ENCODE peak calls at places on chromosome X, in eight cellular contexts. N is tibial nerve, Y is lower lobe of right lung, Q is stomach, R is neuronal stem cell, Z is mammary epithelial cell, C is body of pancreas, W is HCT116. A is an unnamed sample.
A peak's percentile ranks its signal among the peaks of the same experiment; 100 is the strongest.

GRCh38 chrX:69016220-69016941 is 148.9 kb downstream of the PJA1 start:
- DNase-seq in N (no peak), Y (no peak), Q (no peak), R (no peak), Z (no peak), C (no peak), W (no peak), A (no peak)

GRCh38 chrX:9829308-9830267 is 43.4 kb downstream of the SHROOM2 start:
- DNase-seq in N (no peak), Y (no peak), Q (no peak), R (no peak), Z (peak; percentile 92), C (no peak), W (peak; percentile 65), A (no peak)

GRCh38 chrX:74492720-74493201 is 71.5 kb downstream of the SLC16A2 start:
- DNase-seq in N (no peak), Y (no peak), Q (no peak), R (peak; percentile 29), Z (no peak), C (no peak), W (no peak), A (no peak)

GRCh38 chrX:107766470-107767140 is 9.0 kb downstream of the TSC22D3 start:
- DNase-seq in N (peak; percentile 42), Y (no peak), Q (no peak), R (no peak), Z (peak; percentile 42), C (peak; percentile 26), W (no peak), A (no peak)

GRCh38 chrX:124275167-124275894 is 57.1 kb upstream of the TEX13D start:
- DNase-seq in N (no peak), Y (no peak), Q (no peak), R (no peak), Z (no peak), C (no peak), W (no peak), A (no peak)

GRCh38 chrX:107750263-107750662 is 25.3 kb downstream of the TSC22D3 start:
- DNase-seq in N (no peak), Y (no peak), Q (no peak), R (no peak), Z (no peak), C (no peak), W (no peak), A (no peak)

GRCh38 chrX:10685923-10686595 is 65.7 kb upstream of the MID1 start:
- DNase-seq in N (no peak), Y (no peak), Q (no peak), R (no peak), Z (peak; percentile 41), C (no peak), W (no peak), A (no peak)

GRCh38 chrX:27354021-27354420 is 109.1 kb downstream of the PPP4R3C start:
- DNase-seq in N (no peak), Y (no peak), Q (no peak), R (no peak), Z (no peak), C (no peak), W (no peak), A (no peak)

GRCh38 chrX:85836868-85837267 is 210.5 kb downstream of the CHM start:
- DNase-seq in N (no peak), Y (no peak), Q (no peak), R (no peak), Z (peak; percentile 4), C (no peak), W (no peak), A (no peak)

GRCh38 chrX:40087574-40088298 is 10.0 kb downstream of the BCOR start:
- DNase-seq in N (no peak), Y (no peak), Q (no peak), R (no peak), Z (no peak), C (no peak), W (no peak), A (no peak)

GRCh38 chrX:107449490-107450175 is at the start of gene FRMPD3:
- DNase-seq in N (no peak), Y (no peak), Q (no peak), R (peak; percentile 4), Z (no peak), C (no peak), W (no peak), A (no peak)

GRCh38 chrX:23822397-23822796 is 39.4 kb downstream of the SAT1 start:
- DNase-seq in N (no peak), Y (no peak), Q (no peak), R (no peak), Z (no peak), C (peak; percentile 30), W (no peak), A (no peak)

GRCh38 chrX:50920132-50920531 is 9.6 kb downstream of the BMP15 start:
- DNase-seq in N (no peak), Y (no peak), Q (no peak), R (peak; percentile 0), Z (peak; percentile 23), C (no peak), W (no peak), A (no peak)

GRCh38 chrX:30219372-30219771 is 4.0 kb downstream of the MAGEB2 start:
- DNase-seq in N (no peak), Y (no peak), Q (no peak), R (no peak), Z (no peak), C (no peak), W (no peak), A (no peak)

GRCh38 chrX:101260435-101260834 is 30.7 kb downstream of the TAF7L start:
- DNase-seq in N (no peak), Y (no peak), Q (no peak), R (no peak), Z (no peak), C (no peak), W (no peak), A (no peak)

GRCh38 chrX:51931761-51932160 is 38.3 kb downstream of the MAGED1 start:
- DNase-seq in N (peak; percentile 16), Y (no peak), Q (no peak), R (no peak), Z (no peak), C (no peak), W (no peak), A (no peak)

GRCh38 chrX:136193771-136194170 is 46.4 kb downstream of the FHL1 start:
- DNase-seq in N (no peak), Y (no peak), Q (no peak), R (no peak), Z (no peak), C (no peak), W (no peak), A (no peak)

GRCh38 chrX:136192839-136193414 is 45.6 kb downstream of the FHL1 start:
- DNase-seq in N (no peak), Y (no peak), Q (no peak), R (no peak), Z (no peak), C (no peak), W (no peak), A (no peak)

GRCh38 chrX:136196691-136197155 is 49.4 kb downstream of the FHL1 start:
- DNase-seq in N (no peak), Y (no peak), Q (no peak), R (no peak), Z (no peak), C (no peak), W (no peak), A (no peak)

GRCh38 chrX:136194546-136194945 is 47.2 kb downstream of the FHL1 start:
- DNase-seq in N (no peak), Y (no peak), Q (no peak), R (no peak), Z (no peak), C (no peak), W (no peak), A (no peak)

GRCh38 chrX:136195247-136195646 is 47.9 kb downstream of the FHL1 start:
- DNase-seq in N (no peak), Y (no peak), Q (no peak), R (no peak), Z (no peak), C (no peak), W (no peak), A (no peak)
- H3K27ac ChIP-seq in N (no peak overlapping the region), Y (no peak overlapping the region), Q (peak overlapping the region; percentile 74), R (no peak overlapping the region), Z (no peak overlapping the region), C (no peak overlapping the region), W (no peak overlapping the region), A (no peak overlapping the region)

GRCh38 chrX:153875391-153876111 is 10.4 kb downstream of the L1CAM start:
- DNase-seq in N (peak; percentile 29), Y (peak; percentile 53), Q (peak; percentile 60), R (peak; percentile 69), Z (no peak), C (peak; percentile 53), W (no peak), A (no peak)
- H3K4me3 ChIP-seq in N (no peak overlapping the region), Y (no peak overlapping the region), Q (no peak overlapping the region), R (no peak overlapping the region), Z (no peak overlapping the region), C (no peak overlapping the region), W (no peak overlapping the region), A (no peak overlapping the region)

GRCh38 chrX:94775640-94776039 is 1101.6 kb downstream of the FAM133A start:
- DNase-seq in N (no peak), Y (no peak), Q (no peak), R (no peak), Z (no peak), C (no peak), W (no peak), A (no peak)
- H3K36me3 ChIP-seq in N (no peaks in the 10 kb centered on the region), Y (no peaks in the 10 kb centered on the region), Q (no peaks in the 10 kb centered on the region), R (no peaks in the 10 kb centered on the region), Z (no peaks in the 10 kb centered on the region), C (no peaks in the 10 kb centered on the region), W (no peaks in the 10 kb centered on the region), A (no peaks in the 10 kb centered on the region)

GRCh38 chrX:49206543-49206942 is 6.5 kb upstream of the SYP start:
- DNase-seq in N (no peak), Y (no peak), Q (no peak), R (no peak), Z (no peak), C (no peak), W (no peak), A (no peak)

GRCh38 chrX:49205443-49205842 is 5.5 kb upstream of the SYP start:
- DNase-seq in N (no peak), Y (no peak), Q (no peak), R (no peak), Z (no peak), C (no peak), W (no peak), A (no peak)

GRCh38 chrX:49203536-49203935 is 3.5 kb upstream of the SYP start:
- DNase-seq in N (no peak), Y (no peak), Q (no peak), R (no peak), Z (no peak), C (no peak), W (no peak), A (no peak)

GRCh38 chrX:49204017-49204416 is 4.0 kb upstream of the SYP start:
- DNase-seq in N (no peak), Y (no peak), Q (no peak), R (no peak), Z (no peak), C (no peak), W (no peak), A (no peak)

GRCh38 chrX:49204709-49205108 is 4.7 kb upstream of the SYP start:
- DNase-seq in N (no peak), Y (no peak), Q (no peak), R (no peak), Z (no peak), C (no peak), W (no peak), A (no peak)
- H3K27ac ChIP-seq in N (no peak overlapping the region), Y (no peak overlapping the region), Q (no peak overlapping the region), R (no peak overlapping the region), Z (no peak overlapping the region), C (no peak overlapping the region), W (no peak overlapping the region), A (no peak overlapping the region)